ENCODE peak calls at places on chromosome 12, in four cellular contexts. U, I, W and A are unnamed samples.

GRCh38 chr12:124469193-124469888 is 98.1 kb downstream of the NCOR2 start:
- DNase-seq in U (peak), I (no peak), W (no peak), A (no peak)

GRCh38 chr12:67714648-67715047 is 66.1 kb downstream of the DYRK2 start:
- DNase-seq in U (no peak), I (no peak), W (no peak), A (no peak)

GRCh38 chr12:113899042-113899843 is 66.9 kb downstream of the RBM19 start:
- DNase-seq in U (no peak), I (no peak), W (no peak), A (no peak)

GRCh38 chr12:122139266-122139665 is 34.8 kb downstream of the IL31 start:
- DNase-seq in U (no peak), I (no peak), W (no peak), A (no peak)

GRCh38 chr12:24489939-24490338 is 459.0 kb downstream of the BCAT1 start:
- DNase-seq in U (no peak), I (no peak), W (no peak), A (no peak)

GRCh38 chr12:132460571-132460970 is 29.4 kb upstream of the FBRSL1 start:
- DNase-seq in U (peak), I (no peak), W (no peak), A (no peak)

GRCh38 chr12:17108877-17109520 is 503.0 kb upstream of the LMO3 start:
- DNase-seq in U (no peak), I (no peak), W (no peak), A (no peak)

GRCh38 chr12:132729541-132730320 is 19.1 kb downstream of the PGAM5 start:
- DNase-seq in U (no peak), I (peak), W (peak), A (no peak)

GRCh38 chr12:65634626-65635331 is 189.5 kb upstream of the HMGA2 start:
- DNase-seq in U (no peak), I (no peak), W (no peak), A (no peak)

GRCh38 chr12:104121001-104121400 is 17.0 kb downstream of the NFYB start:
- DNase-seq in U (no peak), I (no peak), W (no peak), A (no peak)

GRCh38 chr12:125286005-125286727 is 220.9 kb downstream of the AACS start:
- DNase-seq in U (no peak), I (no peak), W (no peak), A (no peak)

GRCh38 chr12:124745891-124746570 is 117.6 kb downstream of the SCARB1 start:
- DNase-seq in U (peak), I (peak), W (peak), A (peak)